ENCODE peak calls at places on chromosome 18, in eight cellular contexts. O, D, W, Y, U, P, Z and H are unnamed samples.

GRCh38 chr18:8562914-8563313 is 46.3 kb upstream of the RAB12 start:
- DNase-seq in O (no peak), Y (no peak), Z (no peak), U (no peak), W (no peak), P (no peak), D (no peak), H (no peak)

GRCh38 chr18:45386256-45386655 is 229.0 kb upstream of the SLC14A2 start:
- DNase-seq in D (no peak), Z (peak; percentile 33), Y (peak; percentile 25), W (peak; percentile 6), O (no peak), U (peak; percentile 13), P (no peak), H (no peak)

GRCh38 chr18:28960146-28960545 is 783.2 kb upstream of the CDH2 start:
- DNase-seq in P (no peak), Y (peak; percentile 13), Z (no peak), U (peak; percentile 44), O (no peak), D (no peak), W (peak; percentile 50), H (no peak)

GRCh38 chr18:10122116-10122515 is 208.3 kb downstream of the VAPA start:
- DNase-seq in W (peak; percentile 90), P (no peak), Y (peak; percentile 99), O (no peak), U (peak; percentile 22), Z (no peak), D (no peak), H (no peak)

GRCh38 chr18:42028232-42028832 is 73.3 kb downstream of the PIK3C3 start:
- DNase-seq in W (peak; percentile 48), U (peak; percentile 60), O (peak; percentile 4), D (no peak), P (no peak), Z (no peak), Y (peak; percentile 53), H (no peak)

GRCh38 chr18:12630136-12630535 is 27.8 kb downstream of the SPIRE1 start:
- DNase-seq in D (no peak), W (peak; percentile 49), Y (peak; percentile 71), Z (no peak), U (peak; percentile 34), O (no peak), P (no peak), H (no peak)

GRCh38 chr18:73614812-73615211 is 532.8 kb downstream of the FBXO15 start:
- DNase-seq in O (no peak), P (no peak), U (peak; percentile 75), Z (no peak), Y (peak; percentile 91), D (no peak), W (peak; percentile 75), H (no peak)

GRCh38 chr18:55582325-55582724 is 5.7 kb downstream of the TCF4 start:
- DNase-seq in Z (no peak), O (no peak), W (peak; percentile 15), D (no peak), P (no peak), Y (no peak), U (no peak), H (no peak)

GRCh38 chr18:56538756-56539155 is 99.6 kb downstream of the TXNL1 start:
- DNase-seq in U (peak; percentile 59), Z (no peak), P (no peak), O (no peak), W (peak; percentile 13), D (no peak), Y (peak; percentile 78), H (no peak)

GRCh38 chr18:22470141-22470510 is 52.4 kb upstream of the CTAGE1 start:
- DNase-seq in Y (no peak), D (no peak), P (no peak), U (peak; percentile 53), O (no peak), Z (no peak), W (peak; percentile 36), H (no peak)

GRCh38 chr18:29418136-29418535 is 1241.2 kb upstream of the CDH2 start:
- DNase-seq in W (peak; percentile 84), P (no peak), O (no peak), U (peak; percentile 87), Z (no peak), Y (peak; percentile 72), D (no peak), H (no peak)

GRCh38 chr18:76544511-76545350 is 49.7 kb upstream of the ZNF516 start:
- DNase-seq in Z (no peak), Y (no peak), D (no peak), P (no peak), W (no peak), O (no peak), U (no peak), H (no peak)

GRCh38 chr18:41036346-41036745 is 918.7 kb upstream of the PIK3C3 start:
- DNase-seq in U (no peak), W (no peak), D (no peak), O (no peak), P (no peak), Z (no peak), Y (no peak), H (no peak)

GRCh38 chr18:21383031-21383430 is 141.0 kb downstream of the GREB1L start:
- DNase-seq in Y (no peak), O (no peak), W (no peak), U (no peak), D (no peak), P (no peak), Z (no peak), H (no peak)

GRCh38 chr18:49321800-49322461 is 138.5 kb downstream of the DYM start:
- DNase-seq in P (no peak), Y (peak; percentile 80), Z (no peak), O (no peak), W (peak; percentile 68), U (peak; percentile 75), D (no peak), H (no peak)

GRCh38 chr18:42178381-42179080 is 223.5 kb downstream of the PIK3C3 start:
- DNase-seq in D (no peak), Y (no peak), O (no peak), W (no peak), Z (no peak), U (no peak), P (no peak), H (no peak)

GRCh38 chr18:54444309-54444914 is 86.7 kb downstream of the C18orf54 start:
- DNase-seq in D (peak; percentile 3), W (peak; percentile 74), U (peak; percentile 73), O (no peak), Y (peak; percentile 59), P (no peak), Z (peak; percentile 84), H (no peak)

GRCh38 chr18:44904768-44905167 is 224.1 kb downstream of the SETBP1 start:
- DNase-seq in P (no peak), D (no peak), W (no peak), Z (no peak), Y (no peak), U (no peak), O (no peak), H (no peak)